ENCODE peak calls at places on chromosomes 6 and 20, in eight cellular contexts. One of them, this sample, is unnamed. For H3K4me1 and H3K9me3, the result is how much of the 10 kb centered on the place peaks cover.

GRCh38 chr20:1322511-1323245 is 6.3 kb downstream of the SDCBP2 start:
- DNase-seq in A549: no peak
- DNase-seq in hepatocyte: peak
- DNase-seq in SJSA1: peak
- DNase-seq in heart right ventricle: no peak
- DNase-seq in left ventricle myocardium inferior: no peak
- DNase-seq in gastrocnemius medialis: no peak
- DNase-seq in uterus: peak
- DNase-seq in this sample: no peak

GRCh38 chr6:82906489-82906888 is 159.2 kb downstream of the UBE3D start:
- DNase-seq in A549: no peak
- DNase-seq in hepatocyte: peak
- DNase-seq in SJSA1: no peak
- DNase-seq in heart right ventricle: no peak
- DNase-seq in left ventricle myocardium inferior: no peak
- DNase-seq in gastrocnemius medialis: no peak
- DNase-seq in uterus: no peak
- DNase-seq in this sample: no peak

GRCh38 chr6:83853178-83853967 is at the start of gene RIPPLY2:
- DNase-seq in A549: peak
- DNase-seq in hepatocyte: peak
- DNase-seq in SJSA1: peak
- DNase-seq in heart right ventricle: peak
- DNase-seq in left ventricle myocardium inferior: peak
- DNase-seq in gastrocnemius medialis: no peak
- DNase-seq in uterus: no peak
- DNase-seq in this sample: no peak

GRCh38 chr6:20770776-20771175 is 236.5 kb downstream of the CDKAL1 start:
- DNase-seq in A549: peak
- DNase-seq in hepatocyte: no peak
- DNase-seq in SJSA1: no peak
- DNase-seq in heart right ventricle: no peak
- DNase-seq in left ventricle myocardium inferior: no peak
- DNase-seq in gastrocnemius medialis: no peak
- DNase-seq in uterus: no peak
- DNase-seq in this sample: no peak

GRCh38 chr6:52016918-52017748 is 70.3 kb downstream of the PKHD1 start:
- DNase-seq in A549: no peak
- DNase-seq in hepatocyte: no peak
- DNase-seq in SJSA1: no peak
- DNase-seq in heart right ventricle: no peak
- DNase-seq in left ventricle myocardium inferior: no peak
- DNase-seq in gastrocnemius medialis: no peak
- DNase-seq in uterus: no peak
- DNase-seq in this sample: no peak

GRCh38 chr6:166693880-166694279 is 66.8 kb upstream of the RPS6KA2 start:
- DNase-seq in A549: no peak
- DNase-seq in hepatocyte: no peak
- DNase-seq in SJSA1: no peak
- DNase-seq in heart right ventricle: no peak
- DNase-seq in left ventricle myocardium inferior: no peak
- DNase-seq in gastrocnemius medialis: no peak
- DNase-seq in uterus: no peak
- DNase-seq in this sample: no peak

GRCh38 chr6:2514965-2515543 is 235.7 kb downstream of the MYLK4 start:
- DNase-seq in A549: peak
- DNase-seq in hepatocyte: peak
- DNase-seq in SJSA1: no peak
- DNase-seq in heart right ventricle: no peak
- DNase-seq in left ventricle myocardium inferior: no peak
- DNase-seq in gastrocnemius medialis: no peak
- DNase-seq in uterus: no peak
- DNase-seq in this sample: no peak

GRCh38 chr6:132143258-132143657 is 192.1 kb upstream of the CCN2 start:
- DNase-seq in A549: no peak
- DNase-seq in hepatocyte: no peak
- DNase-seq in SJSA1: no peak
- DNase-seq in heart right ventricle: no peak
- DNase-seq in left ventricle myocardium inferior: no peak
- DNase-seq in gastrocnemius medialis: no peak
- DNase-seq in uterus: no peak
- DNase-seq in this sample: no peak

GRCh38 chr6:113630738-113631535 is 226.2 kb upstream of the MARCKS start:
- DNase-seq in A549: no peak
- DNase-seq in hepatocyte: peak
- DNase-seq in SJSA1: peak
- DNase-seq in heart right ventricle: no peak
- DNase-seq in left ventricle myocardium inferior: no peak
- DNase-seq in gastrocnemius medialis: peak
- DNase-seq in uterus: no peak
- DNase-seq in this sample: no peak

GRCh38 chr20:50744143-50744792 is 12.9 kb downstream of the PARD6B start:
- DNase-seq in A549: peak
- DNase-seq in hepatocyte: peak
- DNase-seq in SJSA1: peak
- DNase-seq in heart right ventricle: peak
- DNase-seq in left ventricle myocardium inferior: peak
- DNase-seq in gastrocnemius medialis: peak
- DNase-seq in uterus: peak
- DNase-seq in this sample: no peak

GRCh38 chr6:122663981-122664380 is 53.8 kb downstream of the PKIB start:
- DNase-seq in A549: no peak
- DNase-seq in hepatocyte: no peak
- DNase-seq in SJSA1: no peak
- DNase-seq in heart right ventricle: no peak
- DNase-seq in left ventricle myocardium inferior: no peak
- DNase-seq in gastrocnemius medialis: no peak
- DNase-seq in uterus: no peak
- DNase-seq in this sample: no peak

GRCh38 chr6:111782887-111783286 is 90.4 kb downstream of the FYN start:
- DNase-seq in A549: no peak
- DNase-seq in hepatocyte: no peak
- DNase-seq in SJSA1: no peak
- DNase-seq in heart right ventricle: no peak
- DNase-seq in left ventricle myocardium inferior: no peak
- DNase-seq in gastrocnemius medialis: no peak
- DNase-seq in uterus: no peak
- DNase-seq in this sample: no peak

GRCh38 chr20:57714409-57715267 is 4.8 kb upstream of the PMEPA1 start:
- DNase-seq in A549: peak
- DNase-seq in hepatocyte: no peak
- DNase-seq in SJSA1: peak
- DNase-seq in heart right ventricle: no peak
- DNase-seq in left ventricle myocardium inferior: no peak
- DNase-seq in gastrocnemius medialis: peak
- DNase-seq in uterus: no peak
- DNase-seq in this sample: no peak

GRCh38 chr6:104711371-104711770 is 148.3 kb downstream of the HACE1 start:
- DNase-seq in A549: peak
- DNase-seq in hepatocyte: peak
- DNase-seq in SJSA1: peak
- DNase-seq in heart right ventricle: no peak
- DNase-seq in left ventricle myocardium inferior: no peak
- DNase-seq in gastrocnemius medialis: no peak
- DNase-seq in uterus: no peak
- DNase-seq in this sample: no peak

GRCh38 chr20:64025826-64026412 is 10.1 kb upstream of the C20orf204 start:
- DNase-seq in A549: no peak
- DNase-seq in hepatocyte: peak
- DNase-seq in SJSA1: no peak
- DNase-seq in heart right ventricle: no peak
- DNase-seq in left ventricle myocardium inferior: no peak
- DNase-seq in gastrocnemius medialis: no peak
- DNase-seq in uterus: no peak
- DNase-seq in this sample: no peak

GRCh38 chr6:149476789-149477455 is 7.9 kb downstream of the ZC3H12D start:
- DNase-seq in A549: no peak
- DNase-seq in hepatocyte: no peak
- DNase-seq in SJSA1: no peak
- DNase-seq in heart right ventricle: no peak
- DNase-seq in left ventricle myocardium inferior: no peak
- DNase-seq in gastrocnemius medialis: no peak
- DNase-seq in uterus: no peak
- DNase-seq in this sample: no peak
- H3K4me1 ChIP-seq in A549: under half
- H3K4me1 ChIP-seq in hepatocyte: under half
- H3K4me1 ChIP-seq in SJSA1: under half
- H3K4me1 ChIP-seq in heart right ventricle: under half
- H3K4me1 ChIP-seq in left ventricle myocardium inferior: under half
- H3K4me1 ChIP-seq in gastrocnemius medialis: under half
- H3K4me1 ChIP-seq in uterus: under half
- H3K4me1 ChIP-seq in this sample: half or more

GRCh38 chr20:52585333-52585732 is 386.8 kb upstream of the TSHZ2 start:
- DNase-seq in A549: no peak
- DNase-seq in hepatocyte: no peak
- DNase-seq in SJSA1: no peak
- DNase-seq in heart right ventricle: no peak
- DNase-seq in left ventricle myocardium inferior: no peak
- DNase-seq in gastrocnemius medialis: no peak
- DNase-seq in uterus: no peak
- DNase-seq in this sample: no peak

GRCh38 chr20:52592567-52592966 is 379.6 kb upstream of the TSHZ2 start:
- DNase-seq in A549: no peak
- DNase-seq in hepatocyte: no peak
- DNase-seq in SJSA1: no peak
- DNase-seq in heart right ventricle: no peak
- DNase-seq in left ventricle myocardium inferior: no peak
- DNase-seq in gastrocnemius medialis: no peak
- DNase-seq in uterus: no peak
- DNase-seq in this sample: no peak

GRCh38 chr20:52590100-52590499 is 382.1 kb upstream of the TSHZ2 start:
- DNase-seq in A549: no peak
- DNase-seq in hepatocyte: no peak
- DNase-seq in SJSA1: no peak
- DNase-seq in heart right ventricle: no peak
- DNase-seq in left ventricle myocardium inferior: no peak
- DNase-seq in gastrocnemius medialis: no peak
- DNase-seq in uterus: no peak
- DNase-seq in this sample: no peak

DNA sequence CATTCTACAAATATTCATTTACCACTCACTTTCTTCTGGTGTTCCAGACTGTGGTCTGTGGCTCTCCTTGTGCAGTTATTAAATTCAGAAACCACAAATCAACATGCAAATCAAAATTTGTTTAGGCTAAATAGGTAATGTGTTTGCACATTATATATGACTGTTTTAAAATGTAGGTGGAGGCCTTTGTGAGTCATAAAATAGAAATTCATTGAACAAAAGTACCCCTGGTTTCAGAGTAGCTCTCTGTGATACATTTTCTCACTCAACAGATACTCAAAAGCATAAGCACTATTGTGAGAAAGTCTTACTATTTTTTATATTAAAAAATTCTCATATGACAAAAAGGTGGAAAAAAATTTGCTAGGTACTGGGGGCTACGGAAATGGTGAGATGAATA is 385.5 kb upstream of the TSHZ2 start:
- DNase-seq in A549: no peak
- DNase-seq in hepatocyte: no peak
- DNase-seq in SJSA1: no peak
- DNase-seq in heart right ventricle: no peak
- DNase-seq in left ventricle myocardium inferior: no peak
- DNase-seq in gastrocnemius medialis: no peak
- DNase-seq in uterus: no peak
- DNase-seq in this sample: no peak
- H3K9me3 ChIP-seq in A549: under half
- H3K9me3 ChIP-seq in hepatocyte: under half
- H3K9me3 ChIP-seq in SJSA1: under half
- H3K9me3 ChIP-seq in heart right ventricle: under half
- H3K9me3 ChIP-seq in left ventricle myocardium inferior: under half
- H3K9me3 ChIP-seq in gastrocnemius medialis: under half
- H3K9me3 ChIP-seq in uterus: under half
- H3K9me3 ChIP-seq in this sample: under half

GRCh38 chr6:121516331-121516730 is 80.9 kb downstream of the GJA1 start:
- DNase-seq in A549: no peak
- DNase-seq in hepatocyte: no peak
- DNase-seq in SJSA1: no peak
- DNase-seq in heart right ventricle: no peak
- DNase-seq in left ventricle myocardium inferior: no peak
- DNase-seq in gastrocnemius medialis: no peak
- DNase-seq in uterus: no peak
- DNase-seq in this sample: no peak

GRCh38 chr6:121506761-121507754 is 71.6 kb downstream of the GJA1 start:
- DNase-seq in A549: no peak
- DNase-seq in hepatocyte: peak
- DNase-seq in SJSA1: no peak
- DNase-seq in heart right ventricle: no peak
- DNase-seq in left ventricle myocardium inferior: no peak
- DNase-seq in gastrocnemius medialis: peak
- DNase-seq in uterus: no peak
- DNase-seq in this sample: no peak

GRCh38 chr6:121505284-121505683 is 69.8 kb downstream of the GJA1 start:
- DNase-seq in A549: no peak
- DNase-seq in hepatocyte: no peak
- DNase-seq in SJSA1: no peak
- DNase-seq in heart right ventricle: no peak
- DNase-seq in left ventricle myocardium inferior: no peak
- DNase-seq in gastrocnemius medialis: no peak
- DNase-seq in uterus: no peak
- DNase-seq in this sample: no peak

GRCh38 chr6:121515615-121516265 is 80.3 kb downstream of the GJA1 start:
- DNase-seq in A549: no peak
- DNase-seq in hepatocyte: no peak
- DNase-seq in SJSA1: peak
- DNase-seq in heart right ventricle: no peak
- DNase-seq in left ventricle myocardium inferior: no peak
- DNase-seq in gastrocnemius medialis: no peak
- DNase-seq in uterus: no peak
- DNase-seq in this sample: no peak

GRCh38 chr6:121510568-121511177 is 75.2 kb downstream of the GJA1 start:
- DNase-seq in A549: peak
- DNase-seq in hepatocyte: no peak
- DNase-seq in SJSA1: peak
- DNase-seq in heart right ventricle: no peak
- DNase-seq in left ventricle myocardium inferior: no peak
- DNase-seq in gastrocnemius medialis: no peak
- DNase-seq in uterus: no peak
- DNase-seq in this sample: no peak
- H3K27ac ChIP-seq in A549: peak
- H3K27ac ChIP-seq in hepatocyte: peak
- H3K27ac ChIP-seq in SJSA1: peak
- H3K27ac ChIP-seq in heart right ventricle: no peak
- H3K27ac ChIP-seq in left ventricle myocardium inferior: no peak
- H3K27ac ChIP-seq in gastrocnemius medialis: no peak
- H3K27ac ChIP-seq in uterus: peak
- H3K27ac ChIP-seq in this sample: no peak

DNA sequence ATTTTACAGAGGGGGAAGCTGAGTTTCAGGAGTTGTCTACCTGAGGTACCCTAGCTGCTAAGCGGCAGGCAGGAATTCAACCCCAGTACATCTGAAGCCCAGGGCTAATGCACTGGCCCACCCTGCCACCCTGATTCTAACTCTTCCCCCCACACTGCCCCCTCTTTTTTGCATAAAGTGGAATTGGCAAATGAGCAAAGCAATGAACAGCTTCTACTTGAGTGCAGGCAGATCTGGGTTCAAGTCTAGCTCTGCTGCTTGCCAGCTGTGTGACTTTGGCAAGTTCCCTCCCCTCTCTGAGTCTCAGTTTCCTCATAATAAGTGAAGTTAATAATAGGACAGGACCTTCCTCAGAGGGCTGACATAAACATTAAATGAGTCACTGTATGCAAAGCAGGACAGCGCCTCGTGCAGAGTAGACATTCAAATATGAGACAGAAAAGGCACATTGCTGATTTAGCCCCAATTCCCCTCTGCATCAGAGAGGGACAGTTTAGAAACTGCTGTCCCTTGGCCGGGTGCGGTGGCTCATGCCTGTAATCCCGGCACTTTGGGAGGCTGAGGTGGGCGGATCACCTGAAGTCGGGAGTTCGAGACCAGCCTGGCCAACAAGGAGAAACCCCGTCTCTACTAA is 4.7 kb downstream of the ADA start:
- DNase-seq in A549: peak
- DNase-seq in hepatocyte: no peak
- DNase-seq in SJSA1: peak
- DNase-seq in heart right ventricle: no peak
- DNase-seq in left ventricle myocardium inferior: no peak
- DNase-seq in gastrocnemius medialis: no peak
- DNase-seq in uterus: no peak
- DNase-seq in this sample: peak
- H3K4me1 ChIP-seq in A549: half or more
- H3K4me1 ChIP-seq in hepatocyte: under half
- H3K4me1 ChIP-seq in SJSA1: under half
- H3K4me1 ChIP-seq in heart right ventricle: half or more
- H3K4me1 ChIP-seq in left ventricle myocardium inferior: half or more
- H3K4me1 ChIP-seq in gastrocnemius medialis: under half
- H3K4me1 ChIP-seq in uterus: under half
- H3K4me1 ChIP-seq in this sample: half or more

This sample was measured in Karpas-422.